ENCODE peak calls at places on chromosomes 6 and 20, in ten cellular contexts. Y, X, J, B, Z, U, M, T, O and F are unnamed samples.

GRCh38 chr6:101085327-101085726 is 204.2 kb upstream of the ASCC3 start:
- DNase-seq in Y (no peak), X (no peak), J (peak; percentile 52), B (no peak), Z (no peak), U (no peak), M (no peak), T (no peak), O (no peak), F (no peak)

GRCh38 chr6:100322886-100323285 is 141.8 kb downstream of the SIM1 start:
- DNase-seq in Y (no peak), X (no peak), J (no peak), B (no peak), Z (no peak), U (no peak), M (no peak), T (no peak), O (peak; percentile 17), F (no peak)

GRCh38 chr6:52571099-52571755 is 5.6 kb downstream of the TRAM2 start:
- DNase-seq in Y (no peak), X (no peak), J (peak; percentile 55), B (no peak), Z (peak; percentile 21), U (no peak), M (peak; percentile 58), T (no peak), O (no peak), F (no peak)

GRCh38 chr20:5127204-5127858 is 523 bp downstream of the CDS2 start:
- DNase-seq in Y (peak; percentile 50), X (peak; percentile 83), J (peak; percentile 42), B (peak; percentile 40), Z (peak; percentile 87), U (peak; percentile 73), M (peak; percentile 17), T (peak; percentile 8), O (peak; percentile 54), F (peak; percentile 92)

GRCh38 chr20:38825901-38826625 is 20.6 kb downstream of the PPP1R16B start:
- DNase-seq in Y (no peak), X (no peak), J (peak; percentile 46), B (peak; percentile 37), Z (peak; percentile 88), U (no peak), M (no peak), T (no peak), O (peak; percentile 22), F (no peak)

GRCh38 chr20:62946918-62947317 is 5.6 kb upstream of the SLC17A9 start:
- DNase-seq in Y (no peak), X (no peak), J (no peak), B (no peak), Z (no peak), U (no peak), M (no peak), T (no peak), O (no peak), F (no peak)

GRCh38 chr20:45336530-45337366 is 11.5 kb downstream of the SDC4 start:
- DNase-seq in Y (no peak), X (peak; percentile 88), J (peak; percentile 95), B (no peak), Z (no peak), U (no peak), M (peak; percentile 77), T (no peak), O (peak; percentile 96), F (no peak)

GRCh38 chr6:149888659-149889058 is 9.3 kb downstream of the RAET1E start:
- DNase-seq in Y (no peak), X (no peak), J (peak; percentile 31), B (no peak), Z (no peak), U (no peak), M (peak; percentile 36), T (no peak), O (peak; percentile 34), F (no peak)

GRCh38 chr6:140078552-140079126 is 704.2 kb upstream of the CITED2 start:
- DNase-seq in Y (no peak), X (no peak), J (peak; percentile 99), B (no peak), Z (no peak), U (no peak), M (peak; percentile 96), T (no peak), O (peak; percentile 96), F (no peak)

GRCh38 chr6:155354167-155354566 is 39.9 kb upstream of the TFB1M start:
- DNase-seq in Y (no peak), X (no peak), J (no peak), B (no peak), Z (no peak), U (no peak), M (no peak), T (no peak), O (no peak), F (no peak)

GRCh38 chr6:116034327-116034726 is 26.4 kb downstream of the FRK start:
- DNase-seq in Y (no peak), X (no peak), J (peak; percentile 79), B (no peak), Z (no peak), U (no peak), M (peak; percentile 56), T (no peak), O (peak; percentile 51), F (no peak)

GRCh38 chr6:19415605-19416326 is 421.4 kb upstream of the ID4 start:
- DNase-seq in Y (no peak), X (no peak), J (peak; percentile 77), B (no peak), Z (no peak), U (no peak), M (no peak), T (no peak), O (peak; percentile 75), F (no peak)

GRCh38 chr20:23508896-23509579 is 18.1 kb downstream of the CST8 start:
- DNase-seq in Y (no peak), X (no peak), J (no peak), B (no peak), Z (no peak), U (no peak), M (no peak), T (no peak), O (no peak), F (no peak)

GRCh38 chr20:19817017-19817416 is 59.0 kb downstream of the RIN2 start:
- DNase-seq in Y (no peak), X (no peak), J (peak; percentile 85), B (no peak), Z (no peak), U (no peak), M (peak; percentile 67), T (no peak), O (peak; percentile 88), F (no peak)

GRCh38 chr6:7649037-7649810 is 59.2 kb downstream of the SNRNP48 start:
- DNase-seq in Y (no peak), X (no peak), J (no peak), B (no peak), Z (no peak), U (no peak), M (no peak), T (no peak), O (no peak), F (no peak)

GRCh38 chr6:148265058-148265457 is 77.6 kb upstream of the SASH1 start:
- DNase-seq in Y (no peak), X (no peak), J (no peak), B (no peak), Z (peak; percentile 62), U (no peak), M (no peak), T (no peak), O (no peak), F (no peak)

GRCh38 chr20:48777005-48777404 is 50.8 kb downstream of the PREX1 start:
- DNase-seq in Y (no peak), X (no peak), J (no peak), B (no peak), Z (no peak), U (no peak), M (no peak), T (no peak), O (no peak), F (no peak)

GRCh38 chr6:84641076-84641475 is 123.3 kb downstream of the TBX18 start:
- DNase-seq in Y (no peak), X (no peak), J (peak; percentile 32), B (no peak), Z (no peak), U (no peak), M (peak; percentile 49), T (no peak), O (no peak), F (no peak)

GRCh38 chr20:14712302-14712739 is 374.9 kb upstream of the FLRT3 start:
- DNase-seq in Y (no peak), X (no peak), J (peak; percentile 72), B (no peak), Z (peak; percentile 20), U (no peak), M (peak; percentile 63), T (no peak), O (peak; percentile 62), F (no peak)

GRCh38 chr20:25195962-25196700 is 619 bp downstream of the ENTPD6 start:
- DNase-seq in Y (no peak), X (no peak), J (peak; percentile 19), B (no peak), Z (peak; percentile 83), U (peak; percentile 24), M (no peak), T (peak; percentile 14), O (peak; percentile 18), F (no peak)

GRCh38 chr6:24431045-24431451 is 28.3 kb downstream of the MRS2 start:
- DNase-seq in Y (no peak), X (no peak), J (peak; percentile 64), B (peak; percentile 0), Z (peak; percentile 77), U (no peak), M (peak; percentile 35), T (peak; percentile 12), O (peak; percentile 55), F (no peak)

GRCh38 chr6:8583291-8583690 is 147.9 kb upstream of the SLC35B3 start:
- DNase-seq in Y (no peak), X (no peak), J (no peak), B (no peak), Z (no peak), U (no peak), M (no peak), T (no peak), O (no peak), F (no peak)

GRCh38 chr6:166275714-166276166 is 32.5 kb downstream of the PRR18 start:
- DNase-seq in Y (peak; percentile 78), X (no peak), J (peak; percentile 50), B (peak; percentile 44), Z (peak; percentile 74), U (peak; percentile 67), M (peak; percentile 44), T (peak; percentile 88), O (peak; percentile 40), F (no peak)

GRCh38 chr6:71082033-71082620 is 125.3 kb upstream of the B3GAT2 start:
- DNase-seq in Y (no peak), X (no peak), J (peak; percentile 26), B (no peak), Z (no peak), U (no peak), M (peak; percentile 17), T (no peak), O (peak; percentile 34), F (no peak)

GRCh38 chr20:46400828-46401477 is 5.5 kb downstream of the ELMO2 start:
- DNase-seq in Y (no peak), X (no peak), J (peak; percentile 81), B (no peak), Z (no peak), U (peak; percentile 25), M (peak; percentile 80), T (no peak), O (peak; percentile 57), F (no peak)

GRCh38 chr6:147784371-147784770 is 275.9 kb downstream of the SAMD5 start:
- DNase-seq in Y (no peak), X (no peak), J (no peak), B (no peak), Z (no peak), U (no peak), M (no peak), T (no peak), O (no peak), F (no peak)

GRCh38 chr20:38201356-38201755 is 36.3 kb upstream of the TGM2 start:
- DNase-seq in Y (no peak), X (peak; percentile 72), J (peak; percentile 93), B (no peak), Z (no peak), U (no peak), M (peak; percentile 40), T (no peak), O (peak; percentile 90), F (peak; percentile 88)